ENCODE peak calls at places on chromosome 17, in ten cellular contexts. One of them, this sample, is unnamed.
A peak's percentile ranks its signal among the peaks of the same experiment; 100 is the strongest.

GRCh38 chr17:57861000-57861736 is 11.3 kb upstream of the MRPS23 start:
- DNase-seq in cardiac fibroblast: no peak
- DNase-seq in chondrocyte: no peak
- DNase-seq in activated CD4-positive, alpha-beta T cell treated with anti-CD3 and anti-CD28 coated beads for 36 hours: peak; percentile 55
- DNase-seq in CD4-positive, alpha-beta memory T cell: peak; percentile 32
- DNase-seq in osteoblast: peak; percentile 87
- DNase-seq in stimulated activated CD4-positive, alpha-beta T cell treated with anti-CD3 and anti-CD28 coated beads, Interleukin-1b, Interleukin-23, amount 100 ng/mL, for 24 hours: no peak
- DNase-seq in fibroblast of pulmonary artery: no peak
- DNase-seq in type B pancreatic cell: no peak
- DNase-seq in brain microvascular endothelial cell: no peak
- DNase-seq in this sample: peak; percentile 58

GRCh38 chr17:47705536-47706481 is 11.8 kb downstream of the TBKBP1 start:
- DNase-seq in cardiac fibroblast: no peak
- DNase-seq in type B pancreatic cell: no peak
- DNase-seq in CD4-positive, alpha-beta memory T cell: no peak
- DNase-seq in chondrocyte: no peak
- DNase-seq in fibroblast of pulmonary artery: no peak
- DNase-seq in brain microvascular endothelial cell: no peak
- DNase-seq in activated CD4-positive, alpha-beta T cell treated with anti-CD3 and anti-CD28 coated beads for 36 hours: peak; percentile 82
- DNase-seq in osteoblast: peak; percentile 63
- DNase-seq in stimulated activated CD4-positive, alpha-beta T cell treated with anti-CD3 and anti-CD28 coated beads, Interleukin-1b, Interleukin-23, amount 100 ng/mL, for 24 hours: no peak
- DNase-seq in this sample: no peak

GRCh38 chr17:10021239-10021638 is 116.2 kb upstream of the RCVRN start:
- DNase-seq in CD4-positive, alpha-beta memory T cell: no peak
- DNase-seq in osteoblast: no peak
- DNase-seq in stimulated activated CD4-positive, alpha-beta T cell treated with anti-CD3 and anti-CD28 coated beads, Interleukin-1b, Interleukin-23, amount 100 ng/mL, for 24 hours: no peak
- DNase-seq in cardiac fibroblast: no peak
- DNase-seq in activated CD4-positive, alpha-beta T cell treated with anti-CD3 and anti-CD28 coated beads for 36 hours: no peak
- DNase-seq in chondrocyte: no peak
- DNase-seq in type B pancreatic cell: no peak
- DNase-seq in fibroblast of pulmonary artery: no peak
- DNase-seq in brain microvascular endothelial cell: no peak
- DNase-seq in this sample: peak; percentile 43

GRCh38 chr17:41773190-41773588 is 13.3 kb downstream of the JUP start:
- DNase-seq in osteoblast: peak; percentile 98
- DNase-seq in chondrocyte: no peak
- DNase-seq in CD4-positive, alpha-beta memory T cell: no peak
- DNase-seq in stimulated activated CD4-positive, alpha-beta T cell treated with anti-CD3 and anti-CD28 coated beads, Interleukin-1b, Interleukin-23, amount 100 ng/mL, for 24 hours: no peak
- DNase-seq in activated CD4-positive, alpha-beta T cell treated with anti-CD3 and anti-CD28 coated beads for 36 hours: no peak
- DNase-seq in fibroblast of pulmonary artery: peak; percentile 90
- DNase-seq in cardiac fibroblast: peak; percentile 84
- DNase-seq in brain microvascular endothelial cell: peak; percentile 91
- DNase-seq in type B pancreatic cell: no peak
- DNase-seq in this sample: peak; percentile 88

GRCh38 chr17:44417553-44417952 is 28.1 kb upstream of the ITGA2B start:
- DNase-seq in stimulated activated CD4-positive, alpha-beta T cell treated with anti-CD3 and anti-CD28 coated beads, Interleukin-1b, Interleukin-23, amount 100 ng/mL, for 24 hours: no peak
- DNase-seq in cardiac fibroblast: peak; percentile 70
- DNase-seq in chondrocyte: no peak
- DNase-seq in brain microvascular endothelial cell: peak; percentile 7
- DNase-seq in osteoblast: peak; percentile 73
- DNase-seq in activated CD4-positive, alpha-beta T cell treated with anti-CD3 and anti-CD28 coated beads for 36 hours: peak; percentile 43
- DNase-seq in fibroblast of pulmonary artery: peak; percentile 81
- DNase-seq in type B pancreatic cell: no peak
- DNase-seq in CD4-positive, alpha-beta memory T cell: no peak
- DNase-seq in this sample: peak; percentile 92

GRCh38 chr17:22505660-22506059 is 813.3 kb downstream of the KCNJ18 start:
- DNase-seq in activated CD4-positive, alpha-beta T cell treated with anti-CD3 and anti-CD28 coated beads for 36 hours: no peak
- DNase-seq in type B pancreatic cell: no peak
- DNase-seq in cardiac fibroblast: no peak
- DNase-seq in stimulated activated CD4-positive, alpha-beta T cell treated with anti-CD3 and anti-CD28 coated beads, Interleukin-1b, Interleukin-23, amount 100 ng/mL, for 24 hours: no peak
- DNase-seq in fibroblast of pulmonary artery: no peak
- DNase-seq in chondrocyte: no peak
- DNase-seq in osteoblast: no peak
- DNase-seq in brain microvascular endothelial cell: no peak
- DNase-seq in CD4-positive, alpha-beta memory T cell: no peak
- DNase-seq in this sample: no peak

GRCh38 chr17:41822216-41823140 is 9.7 kb downstream of the FKBP10 start:
- DNase-seq in osteoblast: peak; percentile 57
- DNase-seq in fibroblast of pulmonary artery: no peak
- DNase-seq in chondrocyte: no peak
- DNase-seq in CD4-positive, alpha-beta memory T cell: no peak
- DNase-seq in type B pancreatic cell: no peak
- DNase-seq in activated CD4-positive, alpha-beta T cell treated with anti-CD3 and anti-CD28 coated beads for 36 hours: no peak
- DNase-seq in brain microvascular endothelial cell: no peak
- DNase-seq in stimulated activated CD4-positive, alpha-beta T cell treated with anti-CD3 and anti-CD28 coated beads, Interleukin-1b, Interleukin-23, amount 100 ng/mL, for 24 hours: no peak
- DNase-seq in cardiac fibroblast: no peak
- DNase-seq in this sample: no peak

GRCh38 chr17:63622571-63623390 is 564 bp downstream of the MAP3K3 start:
- DNase-seq in fibroblast of pulmonary artery: peak; percentile 67
- DNase-seq in stimulated activated CD4-positive, alpha-beta T cell treated with anti-CD3 and anti-CD28 coated beads, Interleukin-1b, Interleukin-23, amount 100 ng/mL, for 24 hours: peak; percentile 25
- DNase-seq in brain microvascular endothelial cell: peak; percentile 45
- DNase-seq in type B pancreatic cell: peak; percentile 80
- DNase-seq in chondrocyte: no peak
- DNase-seq in osteoblast: peak; percentile 96
- DNase-seq in CD4-positive, alpha-beta memory T cell: peak; percentile 13
- DNase-seq in cardiac fibroblast: peak; percentile 69
- DNase-seq in activated CD4-positive, alpha-beta T cell treated with anti-CD3 and anti-CD28 coated beads for 36 hours: peak; percentile 77
- DNase-seq in this sample: peak; percentile 72

GRCh38 chr17:50317121-50317520 is 28.8 kb upstream of the XYLT2 start:
- DNase-seq in cardiac fibroblast: no peak
- DNase-seq in osteoblast: no peak
- DNase-seq in stimulated activated CD4-positive, alpha-beta T cell treated with anti-CD3 and anti-CD28 coated beads, Interleukin-1b, Interleukin-23, amount 100 ng/mL, for 24 hours: no peak
- DNase-seq in activated CD4-positive, alpha-beta T cell treated with anti-CD3 and anti-CD28 coated beads for 36 hours: no peak
- DNase-seq in brain microvascular endothelial cell: no peak
- DNase-seq in type B pancreatic cell: no peak
- DNase-seq in CD4-positive, alpha-beta memory T cell: no peak
- DNase-seq in fibroblast of pulmonary artery: no peak
- DNase-seq in chondrocyte: no peak
- DNase-seq in this sample: no peak

GRCh38 chr17:36505171-36505570 is 18.7 kb downstream of the ZNHIT3 start:
- DNase-seq in stimulated activated CD4-positive, alpha-beta T cell treated with anti-CD3 and anti-CD28 coated beads, Interleukin-1b, Interleukin-23, amount 100 ng/mL, for 24 hours: no peak
- DNase-seq in fibroblast of pulmonary artery: no peak
- DNase-seq in activated CD4-positive, alpha-beta T cell treated with anti-CD3 and anti-CD28 coated beads for 36 hours: no peak
- DNase-seq in osteoblast: no peak
- DNase-seq in chondrocyte: peak; percentile 85
- DNase-seq in cardiac fibroblast: no peak
- DNase-seq in CD4-positive, alpha-beta memory T cell: no peak
- DNase-seq in type B pancreatic cell: no peak
- DNase-seq in brain microvascular endothelial cell: no peak
- DNase-seq in this sample: no peak

GRCh38 chr17:78137392-78138203 is 7.0 kb downstream of the TMC8 start:
- DNase-seq in brain microvascular endothelial cell: no peak
- DNase-seq in cardiac fibroblast: no peak
- DNase-seq in CD4-positive, alpha-beta memory T cell: peak; percentile 54
- DNase-seq in activated CD4-positive, alpha-beta T cell treated with anti-CD3 and anti-CD28 coated beads for 36 hours: peak; percentile 74
- DNase-seq in type B pancreatic cell: no peak
- DNase-seq in stimulated activated CD4-positive, alpha-beta T cell treated with anti-CD3 and anti-CD28 coated beads, Interleukin-1b, Interleukin-23, amount 100 ng/mL, for 24 hours: no peak
- DNase-seq in fibroblast of pulmonary artery: no peak
- DNase-seq in osteoblast: peak; percentile 77
- DNase-seq in chondrocyte: peak; percentile 86
- DNase-seq in this sample: no peak